ENCODE peak calls at places on chromosome 21, in nine cellular contexts. O is NB4, R is fibroblast of pulmonary artery, S is kidney epithelial cell, W is osteocyte, F is Panc1, P is brain microvascular endothelial cell, Q is HFF-Myc, J is psoas muscle. C is an unnamed sample.

GRCh38 chr21:28704746-28705145 is 287.9 kb downstream of the LTN1 start:
- DNase-seq in J (no peak), S (no peak), Q (no peak), P (no peak), R (peak; percentile 45), O (no peak), F (no peak), W (no peak), C (no peak)

GRCh38 chr21:14923468-14923867 is 141.3 kb downstream of the NRIP1 start:
- DNase-seq in R (peak; percentile 20), S (no peak), O (no peak), Q (no peak), W (no peak), P (no peak), F (no peak), J (no peak), C (no peak)

GRCh38 chr21:31299291-31300147 is 44.5 kb downstream of the TIAM1 start:
- DNase-seq in S (peak; percentile 21), F (no peak), R (no peak), O (no peak), W (no peak), Q (no peak), J (no peak), P (no peak), C (no peak)

GRCh38 chr21:25512095-25513086 is 94.9 kb downstream of the MRPL39 start:
- DNase-seq in O (no peak), S (no peak), J (no peak), P (no peak), F (no peak), Q (no peak), W (no peak), R (no peak), C (no peak)

GRCh38 chr21:46483300-46484295 is 24.9 kb downstream of the DIP2A start:
- DNase-seq in W (no peak), S (no peak), F (no peak), O (no peak), J (no peak), R (no peak), P (no peak), Q (no peak), C (no peak)

GRCh38 chr21:45074818-45075605 is 632 bp downstream of the ADARB1 start:
- DNase-seq in Q (no peak), F (no peak), W (no peak), R (peak; percentile 15), S (no peak), P (no peak), O (peak; percentile 70), J (no peak), C (no peak)

GRCh38 chr21:46559291-46559983 is 45.4 kb downstream of the S100B start:
- DNase-seq in Q (no peak), J (no peak), R (no peak), O (no peak), F (no peak), P (no peak), W (no peak), S (no peak), C (no peak)

GRCh38 chr21:16569679-16570078 is 839.9 kb downstream of the USP25 start:
- DNase-seq in J (no peak), P (peak; percentile 38), W (no peak), F (no peak), O (no peak), Q (no peak), R (no peak), S (no peak), C (no peak)

GRCh38 chr21:32819702-32820101 is 48.1 kb upstream of the PAXBP1 start:
- DNase-seq in O (no peak), P (peak; percentile 63), J (peak; percentile 34), W (peak; percentile 21), R (peak; percentile 94), S (no peak), Q (peak; percentile 90), F (no peak), C (no peak)

GRCh38 chr21:21156919-21157318 is 158.7 kb downstream of the NCAM2 start:
- DNase-seq in R (no peak), F (no peak), S (no peak), J (no peak), W (no peak), Q (no peak), O (no peak), P (no peak), C (no peak)

GRCh38 chr21:19922122-19922521 is 1076.1 kb upstream of the NCAM2 start:
- DNase-seq in Q (no peak), O (no peak), F (no peak), S (no peak), W (no peak), J (no peak), P (no peak), R (no peak), C (no peak)

GRCh38 chr21:41228006-41228370 is 60.0 kb downstream of the BACE2 start:
- DNase-seq in R (no peak), S (no peak), P (no peak), Q (no peak), J (no peak), O (no peak), F (no peak), W (no peak), C (no peak)

GRCh38 chr21:37458669-37459276 is 92.2 kb downstream of the DYRK1A start:
- DNase-seq in R (no peak), W (no peak), O (no peak), J (no peak), S (no peak), Q (no peak), F (no peak), P (no peak), C (no peak)

GRCh38 chr21:37462087-37462861 is 95.7 kb downstream of the DYRK1A start:
- DNase-seq in R (no peak), S (no peak), O (no peak), F (no peak), P (no peak), J (no peak), W (no peak), Q (no peak), C (no peak)

GRCh38 chr21:37461494-37461893 is 94.9 kb downstream of the DYRK1A start:
- DNase-seq in S (no peak), R (no peak), O (no peak), W (no peak), J (no peak), P (no peak), F (no peak), Q (no peak), C (no peak)

GRCh38 chr21:37459575-37459974 is 93.0 kb downstream of the DYRK1A start:
- DNase-seq in R (peak; percentile 45), J (no peak), W (no peak), F (no peak), P (peak; percentile 56), O (no peak), S (no peak), Q (no peak), C (no peak)

GRCh38 chr21:37460196-37460595 is 93.6 kb downstream of the DYRK1A start:
- DNase-seq in Q (no peak), S (no peak), W (no peak), O (peak; percentile 46), P (no peak), J (no peak), R (no peak), F (no peak), C (no peak)
- TF ChIP-seq CTCF in Q (peak; percentile 7), S (peak; percentile 22), W (peak; percentile 28), O (peak; percentile 30), P (peak; percentile 51), J (no peak), R (peak; percentile 17), F (peak; percentile 64), C (no peak)

DNA sequence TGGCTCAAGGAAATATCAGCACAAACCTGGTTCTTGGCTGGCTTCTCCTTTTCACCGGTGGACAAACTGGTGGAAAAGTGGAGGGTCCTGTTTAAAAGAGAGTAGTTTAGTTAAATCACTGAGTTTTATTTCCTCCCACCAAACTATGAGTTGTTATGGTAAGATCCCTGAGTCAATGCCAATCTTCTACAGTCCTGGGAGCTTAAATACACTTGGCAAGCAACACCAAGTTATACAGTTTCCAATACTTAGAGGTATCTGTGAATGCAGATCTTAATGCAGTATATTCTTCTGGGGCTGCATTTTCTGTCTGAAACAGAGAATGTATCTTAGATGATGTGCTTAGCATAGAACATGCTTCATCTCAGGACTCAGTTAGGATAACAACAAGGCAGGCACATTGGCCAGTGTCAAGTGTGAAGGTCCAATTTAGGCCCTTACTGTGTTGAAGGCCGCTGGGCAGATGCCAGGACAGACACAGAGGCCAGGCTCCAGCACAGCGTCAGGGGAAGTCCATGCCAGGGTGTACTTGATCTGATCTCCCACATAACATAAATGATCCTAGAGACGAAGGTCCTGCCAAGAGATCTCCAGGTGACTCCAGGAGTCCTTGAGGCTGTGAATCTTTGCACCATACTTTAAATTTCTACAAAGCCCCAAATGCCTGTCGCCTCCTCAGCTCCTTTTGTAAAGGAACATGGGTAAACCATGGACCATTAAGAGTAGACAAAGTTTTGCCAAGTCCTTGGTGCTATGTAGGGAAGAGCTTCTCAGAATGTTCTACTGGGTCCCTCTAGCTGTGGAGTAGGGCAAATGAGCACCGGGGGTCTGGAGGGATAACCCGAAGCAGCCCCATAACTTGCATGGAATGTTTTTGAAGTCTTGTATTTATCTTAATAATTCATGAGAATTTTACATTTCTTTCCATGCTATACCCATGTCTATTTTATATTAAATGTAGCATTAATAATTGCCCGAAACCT is 76.8 kb downstream of the KCNJ15 start:
- DNase-seq in Q (no peak), F (no peak), R (peak; percentile 59), J (no peak), O (peak; percentile 20), S (no peak), W (no peak), P (no peak), C (no peak)
- TF ChIP-seq CTCF in Q (peak; percentile 38), F (no peak), R (peak; percentile 56), J (no peak), O (peak; percentile 47), S (peak; percentile 15), W (peak; percentile 39), P (peak; percentile 64), C (peak; percentile 7)

GRCh38 chr21:36087362-36088138 is 17.7 kb downstream of the CBR1 start:
- DNase-seq in O (no peak), S (no peak), Q (no peak), J (no peak), W (no peak), F (no peak), P (no peak), R (no peak), C (no peak)
- TF ChIP-seq CTCF in O (peak; percentile 6), S (no peak), Q (peak; percentile 37), J (peak; percentile 7), W (no peak), F (peak; percentile 28), P (peak; percentile 45), R (no peak), C (no peak)

GRCh38 chr21:42239973-42240372 is 21.0 kb downstream of the ABCG1 start:
- DNase-seq in S (no peak), P (no peak), O (no peak), J (no peak), W (no peak), R (no peak), F (no peak), Q (no peak), C (no peak)
- TF ChIP-seq CTCF in S (no peak), P (peak; percentile 8), O (no peak), J (no peak), W (no peak), R (no peak), F (no peak), Q (no peak), C (no peak)